ENCODE peak calls at places on chromosomes 6 and 20, in seven cellular contexts. One of them, this sample, is unnamed.

GRCh38 chr20:47419953-47420352 is 63.5 kb upstream of the ZMYND8 start:
- DNase-seq in left cardiac atrium: no peak
- DNase-seq in cardiac muscle cell: no peak
- DNase-seq in HCEC 1CT: no peak
- DNase-seq in osteoblast: peak
- DNase-seq in AG08396: no peak
- DNase-seq in LoVo: no peak
- DNase-seq in this sample: no peak

GRCh38 chr6:157056275-157056674 is 267.0 kb downstream of the TMEM242 start:
- DNase-seq in AG08396: no peak
- DNase-seq in HCEC 1CT: no peak
- DNase-seq in cardiac muscle cell: no peak
- DNase-seq in left cardiac atrium: no peak
- DNase-seq in LoVo: no peak
- DNase-seq in osteoblast: peak
- DNase-seq in this sample: no peak

GRCh38 chr6:135183532-135184440 is 2.7 kb downstream of the MYB start:
- DNase-seq in HCEC 1CT: peak
- DNase-seq in AG08396: peak
- DNase-seq in LoVo: peak
- DNase-seq in left cardiac atrium: peak
- DNase-seq in cardiac muscle cell: peak
- DNase-seq in osteoblast: peak
- DNase-seq in this sample: peak

GRCh38 chr6:43739642-43740091 is 30.3 kb upstream of the VEGFA start:
- DNase-seq in HCEC 1CT: no peak
- DNase-seq in left cardiac atrium: no peak
- DNase-seq in AG08396: no peak
- DNase-seq in LoVo: no peak
- DNase-seq in cardiac muscle cell: no peak
- DNase-seq in osteoblast: peak
- DNase-seq in this sample: no peak

GRCh38 chr20:49620364-49621240 is 52.7 kb upstream of the PTGIS start:
- DNase-seq in AG08396: no peak
- DNase-seq in cardiac muscle cell: no peak
- DNase-seq in left cardiac atrium: no peak
- DNase-seq in HCEC 1CT: no peak
- DNase-seq in osteoblast: no peak
- DNase-seq in LoVo: no peak
- DNase-seq in this sample: no peak

GRCh38 chr20:1838479-1839279 is 56.5 kb upstream of the SIRPA start:
- DNase-seq in cardiac muscle cell: no peak
- DNase-seq in AG08396: no peak
- DNase-seq in HCEC 1CT: no peak
- DNase-seq in osteoblast: no peak
- DNase-seq in LoVo: no peak
- DNase-seq in left cardiac atrium: no peak
- DNase-seq in this sample: no peak

GRCh38 chr6:134436281-134436815 is 118.4 kb upstream of the SGK1 start:
- DNase-seq in left cardiac atrium: peak
- DNase-seq in HCEC 1CT: peak
- DNase-seq in LoVo: peak
- DNase-seq in osteoblast: peak
- DNase-seq in cardiac muscle cell: no peak
- DNase-seq in AG08396: peak
- DNase-seq in this sample: no peak

GRCh38 chr6:117951783-117952182 is 44.7 kb downstream of the SLC35F1 start:
- DNase-seq in AG08396: no peak
- DNase-seq in HCEC 1CT: no peak
- DNase-seq in left cardiac atrium: no peak
- DNase-seq in osteoblast: no peak
- DNase-seq in cardiac muscle cell: peak
- DNase-seq in LoVo: no peak
- DNase-seq in this sample: no peak

GRCh38 chr6:79034865-79035264 is 43.2 kb downstream of the PHIP start:
- DNase-seq in HCEC 1CT: no peak
- DNase-seq in cardiac muscle cell: no peak
- DNase-seq in AG08396: no peak
- DNase-seq in left cardiac atrium: no peak
- DNase-seq in osteoblast: no peak
- DNase-seq in LoVo: no peak
- DNase-seq in this sample: no peak

GRCh38 chr20:17654649-17655285 is 27.3 kb downstream of the RRBP1 start:
- DNase-seq in left cardiac atrium: peak
- DNase-seq in HCEC 1CT: peak
- DNase-seq in LoVo: no peak
- DNase-seq in osteoblast: peak
- DNase-seq in cardiac muscle cell: peak
- DNase-seq in AG08396: no peak
- DNase-seq in this sample: no peak

GRCh38 chr6:111709615-111710398 is 104.1 kb upstream of the TRAF3IP2 start:
- DNase-seq in left cardiac atrium: peak
- DNase-seq in LoVo: peak
- DNase-seq in HCEC 1CT: peak
- DNase-seq in osteoblast: peak
- DNase-seq in cardiac muscle cell: peak
- DNase-seq in AG08396: peak
- DNase-seq in this sample: peak

GRCh38 chr20:20687319-20687718 is 25.1 kb downstream of the RALGAPA2 start:
- DNase-seq in left cardiac atrium: no peak
- DNase-seq in HCEC 1CT: no peak
- DNase-seq in osteoblast: no peak
- DNase-seq in cardiac muscle cell: no peak
- DNase-seq in LoVo: no peak
- DNase-seq in AG08396: no peak
- DNase-seq in this sample: no peak

GRCh38 chr6:16292942-16293341 is 54.6 kb downstream of the GMPR start:
- DNase-seq in left cardiac atrium: no peak
- DNase-seq in HCEC 1CT: no peak
- DNase-seq in cardiac muscle cell: no peak
- DNase-seq in LoVo: no peak
- DNase-seq in AG08396: no peak
- DNase-seq in osteoblast: no peak
- DNase-seq in this sample: no peak

GRCh38 chr6:52503853-52504777 is 72.7 kb downstream of the TRAM2 start:
- DNase-seq in left cardiac atrium: peak
- DNase-seq in osteoblast: peak
- DNase-seq in HCEC 1CT: peak
- DNase-seq in LoVo: peak
- DNase-seq in cardiac muscle cell: no peak
- DNase-seq in AG08396: peak
- DNase-seq in this sample: peak

GRCh38 chr20:36098364-36098763 is 56.2 kb upstream of the EPB41L1 start:
- DNase-seq in osteoblast: no peak
- DNase-seq in LoVo: no peak
- DNase-seq in cardiac muscle cell: no peak
- DNase-seq in AG08396: no peak
- DNase-seq in left cardiac atrium: peak
- DNase-seq in HCEC 1CT: peak
- DNase-seq in this sample: no peak

GRCh38 chr20:18978311-18978710 is 164.7 kb downstream of the SCP2D1 start:
- DNase-seq in osteoblast: no peak
- DNase-seq in LoVo: no peak
- DNase-seq in HCEC 1CT: no peak
- DNase-seq in left cardiac atrium: no peak
- DNase-seq in AG08396: no peak
- DNase-seq in cardiac muscle cell: no peak
- DNase-seq in this sample: no peak

GRCh38 chr6:27757307-27757706 is 154.9 kb downstream of the OR2B2 start:
- DNase-seq in HCEC 1CT: no peak
- DNase-seq in cardiac muscle cell: no peak
- DNase-seq in AG08396: no peak
- DNase-seq in osteoblast: peak
- DNase-seq in LoVo: peak
- DNase-seq in left cardiac atrium: peak
- DNase-seq in this sample: no peak

GRCh38 chr20:44113642-44113945 is 73.4 kb downstream of the JPH2 start:
- DNase-seq in AG08396: no peak
- DNase-seq in left cardiac atrium: no peak
- DNase-seq in HCEC 1CT: no peak
- DNase-seq in cardiac muscle cell: no peak
- DNase-seq in LoVo: no peak
- DNase-seq in osteoblast: no peak
- DNase-seq in this sample: no peak

GRCh38 chr20:44552950-44553908 is 29.1 kb upstream of the PKIG start:
- DNase-seq in cardiac muscle cell: peak
- DNase-seq in osteoblast: peak
- DNase-seq in AG08396: peak
- DNase-seq in LoVo: no peak
- DNase-seq in left cardiac atrium: no peak
- DNase-seq in HCEC 1CT: peak
- DNase-seq in this sample: peak

GRCh38 chr20:17706632-17707031 is 6.9 kb downstream of the BANF2 start:
- DNase-seq in HCEC 1CT: no peak
- DNase-seq in left cardiac atrium: no peak
- DNase-seq in cardiac muscle cell: no peak
- DNase-seq in osteoblast: no peak
- DNase-seq in LoVo: no peak
- DNase-seq in AG08396: no peak
- DNase-seq in this sample: no peak

GRCh38 chr20:16459019-16459700 is 114.1 kb downstream of the KIF16B start:
- DNase-seq in cardiac muscle cell: no peak
- DNase-seq in LoVo: no peak
- DNase-seq in left cardiac atrium: peak
- DNase-seq in AG08396: peak
- DNase-seq in HCEC 1CT: peak
- DNase-seq in osteoblast: peak
- DNase-seq in this sample: no peak

GRCh38 chr20:22807646-22808045 is 223.3 kb upstream of the FOXA2 start:
- DNase-seq in LoVo: no peak
- DNase-seq in osteoblast: no peak
- DNase-seq in cardiac muscle cell: no peak
- DNase-seq in left cardiac atrium: no peak
- DNase-seq in HCEC 1CT: no peak
- DNase-seq in AG08396: no peak
- DNase-seq in this sample: no peak

GRCh38 chr6:100891079-100891478 is 9.9 kb upstream of the ASCC3 start:
- DNase-seq in left cardiac atrium: no peak
- DNase-seq in LoVo: no peak
- DNase-seq in HCEC 1CT: no peak
- DNase-seq in osteoblast: no peak
- DNase-seq in AG08396: no peak
- DNase-seq in cardiac muscle cell: no peak
- DNase-seq in this sample: no peak

GRCh38 chr20:54212871-54213270 is 5.0 kb downstream of the PFDN4 start:
- DNase-seq in LoVo: no peak
- DNase-seq in osteoblast: no peak
- DNase-seq in HCEC 1CT: no peak
- DNase-seq in AG08396: no peak
- DNase-seq in left cardiac atrium: no peak
- DNase-seq in cardiac muscle cell: no peak
- DNase-seq in this sample: no peak

This sample was measured in CMK.